ENCODE peak calls at places on chromosomes 7 and 10, in five cellular contexts. One of them, this sample, is unnamed.

GRCh38 chr7:1081931-1082401 is 5.9 kb upstream of the GPER1 start:
- DNase-seq in HTR-8/SVneo: no peak
- DNase-seq in AG04449: no peak
- DNase-seq in SJSA1: no peak
- DNase-seq in activated CD8-positive, alpha-beta memory T cell treated with anti-CD3 and anti-CD28 coated beads for 1 hour: no peak
- DNase-seq in this sample: no peak

GRCh38 chr7:157664866-157665633 is 328.2 kb downstream of the DNAJB6 start:
- DNase-seq in SJSA1: no peak
- DNase-seq in AG04449: no peak
- DNase-seq in HTR-8/SVneo: no peak
- DNase-seq in activated CD8-positive, alpha-beta memory T cell treated with anti-CD3 and anti-CD28 coated beads for 1 hour: no peak
- DNase-seq in this sample: peak

GRCh38 chr7:118232837-118233236 is 8.3 kb downstream of the ANKRD7 start:
- DNase-seq in HTR-8/SVneo: no peak
- DNase-seq in SJSA1: no peak
- DNase-seq in AG04449: no peak
- DNase-seq in activated CD8-positive, alpha-beta memory T cell treated with anti-CD3 and anti-CD28 coated beads for 1 hour: no peak
- DNase-seq in this sample: no peak

GRCh38 chr7:121083138-121083789 is 94.8 kb downstream of the CPED1 start:
- DNase-seq in SJSA1: peak
- DNase-seq in AG04449: no peak
- DNase-seq in activated CD8-positive, alpha-beta memory T cell treated with anti-CD3 and anti-CD28 coated beads for 1 hour: no peak
- DNase-seq in HTR-8/SVneo: no peak
- DNase-seq in this sample: no peak

GRCh38 chr10:78035025-78035424 is 1.4 kb downstream of the RPS24 start:
- DNase-seq in AG04449: no peak
- DNase-seq in SJSA1: no peak
- DNase-seq in HTR-8/SVneo: no peak
- DNase-seq in activated CD8-positive, alpha-beta memory T cell treated with anti-CD3 and anti-CD28 coated beads for 1 hour: no peak
- DNase-seq in this sample: no peak

GRCh38 chr10:74901867-74902439 is 75.6 kb downstream of the KAT6B start:
- DNase-seq in HTR-8/SVneo: no peak
- DNase-seq in SJSA1: no peak
- DNase-seq in AG04449: no peak
- DNase-seq in activated CD8-positive, alpha-beta memory T cell treated with anti-CD3 and anti-CD28 coated beads for 1 hour: no peak
- DNase-seq in this sample: no peak

GRCh38 chr7:36605261-36605660 is 119.0 kb downstream of the AOAH start:
- DNase-seq in HTR-8/SVneo: no peak
- DNase-seq in AG04449: no peak
- DNase-seq in activated CD8-positive, alpha-beta memory T cell treated with anti-CD3 and anti-CD28 coated beads for 1 hour: no peak
- DNase-seq in SJSA1: no peak
- DNase-seq in this sample: no peak

GRCh38 chr7:116455009-116455408 is 44.5 kb upstream of the CAV2 start:
- DNase-seq in activated CD8-positive, alpha-beta memory T cell treated with anti-CD3 and anti-CD28 coated beads for 1 hour: no peak
- DNase-seq in SJSA1: no peak
- DNase-seq in HTR-8/SVneo: no peak
- DNase-seq in AG04449: no peak
- DNase-seq in this sample: no peak

GRCh38 chr7:36005876-36006275 is 147.2 kb upstream of the EEPD1 start:
- DNase-seq in AG04449: no peak
- DNase-seq in SJSA1: no peak
- DNase-seq in HTR-8/SVneo: no peak
- DNase-seq in activated CD8-positive, alpha-beta memory T cell treated with anti-CD3 and anti-CD28 coated beads for 1 hour: no peak
- DNase-seq in this sample: no peak

GRCh38 chr7:141562972-141563371 is 11.8 kb downstream of the AGK start:
- DNase-seq in HTR-8/SVneo: no peak
- DNase-seq in activated CD8-positive, alpha-beta memory T cell treated with anti-CD3 and anti-CD28 coated beads for 1 hour: no peak
- DNase-seq in AG04449: no peak
- DNase-seq in SJSA1: no peak
- DNase-seq in this sample: no peak

GRCh38 chr7:33048257-33048656 is 14.3 kb downstream of the NT5C3A start:
- DNase-seq in activated CD8-positive, alpha-beta memory T cell treated with anti-CD3 and anti-CD28 coated beads for 1 hour: no peak
- DNase-seq in SJSA1: no peak
- DNase-seq in AG04449: no peak
- DNase-seq in HTR-8/SVneo: no peak
- DNase-seq in this sample: no peak

GRCh38 chr7:140229591-140230516 is 53.1 kb upstream of the KDM7A start:
- DNase-seq in SJSA1: no peak
- DNase-seq in HTR-8/SVneo: no peak
- DNase-seq in AG04449: no peak
- DNase-seq in activated CD8-positive, alpha-beta memory T cell treated with anti-CD3 and anti-CD28 coated beads for 1 hour: peak
- DNase-seq in this sample: no peak

GRCh38 chr7:4613855-4614548 is 68.1 kb upstream of the FOXK1 start:
- DNase-seq in HTR-8/SVneo: peak
- DNase-seq in SJSA1: no peak
- DNase-seq in activated CD8-positive, alpha-beta memory T cell treated with anti-CD3 and anti-CD28 coated beads for 1 hour: no peak
- DNase-seq in AG04449: peak
- DNase-seq in this sample: no peak

GRCh38 chr10:11446133-11446532 is 165.3 kb downstream of the USP6NL start:
- DNase-seq in SJSA1: no peak
- DNase-seq in AG04449: no peak
- DNase-seq in activated CD8-positive, alpha-beta memory T cell treated with anti-CD3 and anti-CD28 coated beads for 1 hour: no peak
- DNase-seq in HTR-8/SVneo: no peak
- DNase-seq in this sample: no peak

GRCh38 chr7:151741585-151741984 is 135.3 kb downstream of the PRKAG2 start:
- DNase-seq in HTR-8/SVneo: no peak
- DNase-seq in activated CD8-positive, alpha-beta memory T cell treated with anti-CD3 and anti-CD28 coated beads for 1 hour: no peak
- DNase-seq in AG04449: no peak
- DNase-seq in SJSA1: no peak
- DNase-seq in this sample: no peak

GRCh38 chr10:124176309-124177179 is 83.1 kb upstream of the CHST15 start:
- DNase-seq in HTR-8/SVneo: no peak
- DNase-seq in AG04449: no peak
- DNase-seq in SJSA1: peak
- DNase-seq in activated CD8-positive, alpha-beta memory T cell treated with anti-CD3 and anti-CD28 coated beads for 1 hour: no peak
- DNase-seq in this sample: no peak

GRCh38 chr7:90701771-90702170 is 105.7 kb downstream of the CDK14 start:
- DNase-seq in AG04449: no peak
- DNase-seq in HTR-8/SVneo: no peak
- DNase-seq in activated CD8-positive, alpha-beta memory T cell treated with anti-CD3 and anti-CD28 coated beads for 1 hour: no peak
- DNase-seq in SJSA1: no peak
- DNase-seq in this sample: no peak

GRCh38 chr7:12794722-12795302 is 107.4 kb downstream of the ARL4A start:
- DNase-seq in SJSA1: no peak
- DNase-seq in activated CD8-positive, alpha-beta memory T cell treated with anti-CD3 and anti-CD28 coated beads for 1 hour: no peak
- DNase-seq in AG04449: no peak
- DNase-seq in HTR-8/SVneo: no peak
- DNase-seq in this sample: no peak

GRCh38 chr10:14403846-14404623 is 73.3 kb upstream of the FRMD4A start:
- DNase-seq in SJSA1: no peak
- DNase-seq in AG04449: no peak
- DNase-seq in activated CD8-positive, alpha-beta memory T cell treated with anti-CD3 and anti-CD28 coated beads for 1 hour: no peak
- DNase-seq in HTR-8/SVneo: no peak
- DNase-seq in this sample: no peak

GRCh38 chr7:38452615-38453014 is 178.6 kb downstream of the AMPH start:
- DNase-seq in HTR-8/SVneo: no peak
- DNase-seq in AG04449: no peak
- DNase-seq in activated CD8-positive, alpha-beta memory T cell treated with anti-CD3 and anti-CD28 coated beads for 1 hour: no peak
- DNase-seq in SJSA1: no peak
- DNase-seq in this sample: no peak